ENCODE peak calls at places on chromosomes 4 and X, in six cellular contexts. W is CD4-positive, alpha-beta memory T cell; A is IMR-90; P is hepatocyte; G is Karpas-422; M is heart right ventricle. C is an unnamed sample. For H3K4me1, the result is how much of the 10 kb centered on the place peaks cover.

GRCh38 chrX:115388879-115389278 is 99.4 kb downstream of the LUZP4 start:
- DNase-seq in W (no peak), A (peak), P (no peak), G (no peak), M (no peak), C (no peak)

GRCh38 chr4:94338681-94339351 is 3.8 kb downstream of the HPGDS start:
- DNase-seq in W (no peak), A (no peak), P (no peak), G (no peak), M (no peak), C (no peak)

GRCh38 chr4:15245006-15245530 is 182.8 kb upstream of the C1QTNF7 start:
- DNase-seq in W (no peak), A (no peak), P (no peak), G (no peak), M (no peak), C (no peak)

GRCh38 chrX:150361777-150362351 is 1.3 kb upstream of the MAMLD1 start:
- DNase-seq in W (no peak), A (peak), P (peak), G (no peak), M (no peak), C (no peak)

GRCh38 chrX:8743126-8743732 is 11.3 kb upstream of the ANOS1 start:
- DNase-seq in W (peak), A (peak), P (peak), G (peak), M (peak), C (peak)

GRCh38 chrX:45830343-45830742 is 629.7 kb upstream of the DIPK2B start:
- DNase-seq in W (no peak), A (no peak), P (no peak), G (no peak), M (no peak), C (no peak)

GRCh38 chr4:187302456-187302855 is 578.8 kb upstream of the FAT1 start:
- DNase-seq in W (no peak), A (peak), P (no peak), G (no peak), M (no peak), C (peak)

GRCh38 chr4:139050436-139050835 is 34.9 kb downstream of the NOCT start:
- DNase-seq in W (no peak), A (peak), P (no peak), G (no peak), M (no peak), C (no peak)

GRCh38 chr4:70505152-70505748 is 13.1 kb upstream of the AMTN start:
- DNase-seq in W (peak), A (peak), P (peak), G (peak), M (peak), C (peak)

GRCh38 chr4:55675196-55675793 is 39.2 kb upstream of the NMU start:
- DNase-seq in W (no peak), A (no peak), P (no peak), G (no peak), M (no peak), C (no peak)

GRCh38 chr4:48970471-48970921 is 15.6 kb upstream of the CWH43 start:
- DNase-seq in W (no peak), A (peak), P (no peak), G (no peak), M (no peak), C (no peak)

GRCh38 chr4:61693520-61693919 is 493.4 kb downstream of the ADGRL3 start:
- DNase-seq in W (no peak), A (no peak), P (no peak), G (no peak), M (no peak), C (no peak)

GRCh38 chr4:108559911-108560310 is 60.5 kb upstream of the RPL34 start:
- DNase-seq in W (no peak), A (no peak), P (no peak), G (no peak), M (no peak), C (no peak)

GRCh38 chrX:16466640-16467432 is 183.1 kb upstream of the S100G start:
- DNase-seq in W (no peak), A (peak), P (peak), G (no peak), M (no peak), C (no peak)

GRCh38 chrX:149962859-149963757 is 24.8 kb upstream of the EOLA2 start:
- DNase-seq in W (peak), A (peak), P (peak), G (peak), M (peak), C (peak)

GRCh38 chr4:152187693-152188092 is 348.2 kb downstream of the FBXW7 start:
- DNase-seq in W (no peak), A (no peak), P (no peak), G (no peak), M (no peak), C (no peak)

GRCh38 chr4:113636438-113636818 is 125.1 kb downstream of the CAMK2D start:
- DNase-seq in W (peak), A (no peak), P (no peak), G (peak), M (no peak), C (peak)
- H3K4me1 ChIP-seq in W (under half), A (under half), P (under half), G (half or more), M (under half), C (half or more)

DNA sequence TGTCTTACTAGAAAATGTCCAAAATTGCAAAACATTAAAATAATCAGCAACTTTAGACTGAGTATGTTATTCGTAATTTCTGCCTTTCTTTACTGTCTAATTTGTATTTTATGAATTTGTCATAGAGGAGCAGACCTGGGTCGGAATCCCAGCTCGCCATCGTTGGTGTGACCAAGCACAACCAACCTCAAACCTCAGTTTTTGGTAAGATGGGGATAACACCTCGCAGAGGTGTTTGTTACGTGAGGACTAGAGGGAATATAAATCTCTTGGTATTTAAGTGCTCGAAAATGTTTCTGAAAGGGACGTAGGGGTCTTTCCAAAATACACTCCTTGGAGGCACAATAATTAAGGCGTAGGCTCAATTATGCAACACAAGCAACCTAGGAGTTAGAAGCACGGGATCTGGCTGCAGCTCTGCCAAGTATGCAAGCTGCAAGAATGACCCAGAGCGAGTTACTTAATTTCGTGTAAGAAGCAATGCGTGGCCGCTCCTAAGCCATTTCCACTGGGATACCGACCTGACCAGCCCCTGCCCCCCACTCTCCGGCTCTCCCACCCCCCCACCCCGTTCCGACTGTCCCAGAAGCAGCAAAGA is 602 bp downstream of the ADH5 start:
- DNase-seq in W (peak), A (peak), P (peak), G (peak), M (peak), C (peak)
- H3K4me1 ChIP-seq in W (under half), A (under half), P (under half), G (under half), M (under half), C (under half)

GRCh38 chrX:11424903-11425674 is 131.9 kb downstream of the AMELX start:
- DNase-seq in W (no peak), A (no peak), P (no peak), G (no peak), M (no peak), C (no peak)
- H3K4me1 ChIP-seq in W (under half), A (under half), P (under half), G (under half), M (under half), C (under half)

DNA sequence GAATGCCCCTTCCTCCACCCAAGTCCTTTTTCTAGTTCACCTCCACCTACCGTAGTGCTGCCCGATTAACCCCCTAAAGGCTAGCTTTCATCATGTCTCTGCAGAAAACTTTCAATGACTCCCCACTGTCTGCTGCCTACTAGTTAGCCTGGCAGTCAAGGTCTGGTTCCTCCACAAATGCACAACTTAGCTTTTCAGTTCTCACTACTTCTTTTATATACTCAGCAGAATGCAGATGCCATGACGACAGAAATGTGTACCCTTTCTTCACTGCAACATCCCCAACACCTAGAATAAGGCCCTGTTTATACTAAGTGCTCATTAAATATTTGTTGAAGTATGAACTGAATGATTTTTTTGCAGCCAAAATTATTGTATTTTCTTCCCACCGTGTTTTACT is 30.9 kb upstream of the RASGEF1B start:
- DNase-seq in W (no peak), A (no peak), P (no peak), G (no peak), M (no peak), C (no peak)
- H3K4me1 ChIP-seq in W (under half), A (under half), P (under half), G (under half), M (under half), C (under half)

GRCh38 chr4:101236097-101236496 is 111.2 kb downstream of the PPP3CA start:
- DNase-seq in W (no peak), A (no peak), P (no peak), G (no peak), M (no peak), C (no peak)

GRCh38 chr4:101238706-101239105 is 108.6 kb downstream of the PPP3CA start:
- DNase-seq in W (no peak), A (peak), P (no peak), G (no peak), M (no peak), C (no peak)

GRCh38 chr4:101242441-101242840 is 104.9 kb downstream of the PPP3CA start:
- DNase-seq in W (no peak), A (no peak), P (no peak), G (no peak), M (no peak), C (no peak)

GRCh38 chr4:101239685-101240084 is 107.6 kb downstream of the PPP3CA start:
- DNase-seq in W (no peak), A (peak), P (no peak), G (no peak), M (no peak), C (no peak)

GRCh38 chr4:101237773-101238172 is 109.6 kb downstream of the PPP3CA start:
- DNase-seq in W (no peak), A (no peak), P (no peak), G (no peak), M (no peak), C (no peak)
- H3K4me1 ChIP-seq in W (under half), A (under half), P (under half), G (under half), M (under half), C (under half)

GRCh38 chr4:6888506-6889071 is 21.0 kb upstream of the TBC1D14 start:
- DNase-seq in W (no peak), A (no peak), P (no peak), G (no peak), M (no peak), C (no peak)

GRCh38 chr4:6889736-6890324 is 19.8 kb upstream of the TBC1D14 start:
- DNase-seq in W (no peak), A (no peak), P (no peak), G (no peak), M (no peak), C (no peak)

GRCh38 chr4:6890358-6890757 is 19.3 kb upstream of the TBC1D14 start:
- DNase-seq in W (no peak), A (no peak), P (no peak), G (no peak), M (no peak), C (no peak)

GRCh38 chr4:6887591-6888371 is 21.8 kb upstream of the TBC1D14 start:
- DNase-seq in W (no peak), A (no peak), P (no peak), G (no peak), M (peak), C (no peak)

GRCh38 chr4:6889101-6889735 is 20.4 kb upstream of the TBC1D14 start:
- DNase-seq in W (no peak), A (no peak), P (no peak), G (no peak), M (no peak), C (no peak)
- H3K4me1 ChIP-seq in W (under half), A (under half), P (under half), G (under half), M (under half), C (under half)

DNA sequence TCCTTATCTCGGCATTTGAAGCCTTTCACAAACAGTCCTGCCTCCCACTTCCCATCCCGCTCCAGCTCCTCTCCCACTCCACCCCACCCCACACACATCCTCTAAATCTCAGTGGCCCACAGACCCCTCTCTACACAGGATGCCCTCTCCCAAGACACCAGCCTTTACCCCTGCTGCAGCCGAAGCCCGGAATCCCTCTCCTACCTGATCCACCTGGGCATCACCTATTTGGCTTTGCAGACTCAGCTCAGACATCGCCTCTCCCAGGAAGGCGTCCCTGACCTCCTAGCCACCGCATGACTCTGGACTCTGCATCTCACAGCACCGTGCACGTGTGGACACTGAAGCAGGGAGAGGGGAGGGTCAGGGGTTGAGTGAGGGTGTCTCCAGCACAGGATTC is 11.5 kb downstream of the PPP2R2C start:
- DNase-seq in W (no peak), A (no peak), P (no peak), G (no peak), M (no peak), C (no peak)
- H3K4me1 ChIP-seq in W (under half), A (under half), P (under half), G (under half), M (under half), C (under half)

DNA sequence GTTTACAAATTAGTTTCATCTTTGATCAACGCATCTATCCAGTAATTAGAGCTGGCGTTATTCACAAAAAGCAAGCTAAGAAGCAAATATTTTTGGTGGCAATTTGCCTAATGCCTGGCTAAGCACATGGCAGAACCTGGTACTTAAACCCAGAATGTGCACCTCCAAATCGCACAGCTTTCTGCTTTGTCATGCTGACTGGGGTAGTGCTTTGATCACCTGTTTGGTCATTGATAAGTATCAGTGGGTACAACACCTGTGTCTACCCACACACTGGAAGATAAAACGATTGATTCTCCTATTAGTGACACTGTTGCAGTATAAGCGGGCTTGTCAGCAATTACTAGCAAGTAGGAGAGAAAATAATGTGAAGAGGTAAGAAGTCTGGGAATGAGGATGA is 1.9 kb downstream of the NUDT6 start:
- DNase-seq in W (no peak), A (no peak), P (no peak), G (no peak), M (no peak), C (no peak)
- H3K4me1 ChIP-seq in W (under half), A (under half), P (under half), G (under half), M (under half), C (under half)